ENCODE peak calls at places on chromosomes 7 and 10, in nine cellular contexts. One of them, this sample, is unnamed.

GRCh38 chr7:137801003-137801402 is 45.8 kb downstream of the DGKI start:
- DNase-seq in activated gamma-delta T cell treated with Interleukin-2 at 50 U/mL for 16 hours: no peak
- DNase-seq in DND-41: no peak
- DNase-seq in LoVo: no peak
- DNase-seq in NCI-H1417: no peak
- DNase-seq in WERI-Rb-1: no peak
- DNase-seq in activated CD8-positive, alpha-beta memory T cell treated with anti-CD3 and anti-CD28 coated beads, Interleukin-2, amount 50 U/mL, for 48 hours: no peak
- DNase-seq in HCEC 1CT: peak
- DNase-seq in activated CD4-positive, alpha-beta memory T cell treated with anti-CD3 and anti-CD28 coated beads, Interleukin-2, amount 10 ng/mL, durations not matched to agents 7 days and 5 days: no peak
- DNase-seq in this sample: no peak

GRCh38 chr10:11344550-11344949 is 266.9 kb downstream of the USP6NL start:
- DNase-seq in LoVo: no peak
- DNase-seq in NCI-H1417: no peak
- DNase-seq in WERI-Rb-1: no peak
- DNase-seq in DND-41: no peak
- DNase-seq in activated gamma-delta T cell treated with Interleukin-2 at 50 U/mL for 16 hours: no peak
- DNase-seq in activated CD8-positive, alpha-beta memory T cell treated with anti-CD3 and anti-CD28 coated beads, Interleukin-2, amount 50 U/mL, for 48 hours: peak
- DNase-seq in HCEC 1CT: no peak
- DNase-seq in activated CD4-positive, alpha-beta memory T cell treated with anti-CD3 and anti-CD28 coated beads, Interleukin-2, amount 10 ng/mL, durations not matched to agents 7 days and 5 days: peak
- DNase-seq in this sample: no peak

GRCh38 chr10:72812798-72813430 is 80.6 kb upstream of the OIT3 start:
- DNase-seq in WERI-Rb-1: no peak
- DNase-seq in LoVo: no peak
- DNase-seq in NCI-H1417: no peak
- DNase-seq in activated CD4-positive, alpha-beta memory T cell treated with anti-CD3 and anti-CD28 coated beads, Interleukin-2, amount 10 ng/mL, durations not matched to agents 7 days and 5 days: no peak
- DNase-seq in activated gamma-delta T cell treated with Interleukin-2 at 50 U/mL for 16 hours: no peak
- DNase-seq in activated CD8-positive, alpha-beta memory T cell treated with anti-CD3 and anti-CD28 coated beads, Interleukin-2, amount 50 U/mL, for 48 hours: no peak
- DNase-seq in DND-41: no peak
- DNase-seq in HCEC 1CT: peak
- DNase-seq in this sample: no peak

GRCh38 chr7:30225863-30226361 is 58.5 kb upstream of the ZNRF2 start:
- DNase-seq in NCI-H1417: peak
- DNase-seq in LoVo: peak
- DNase-seq in WERI-Rb-1: no peak
- DNase-seq in HCEC 1CT: peak
- DNase-seq in activated gamma-delta T cell treated with Interleukin-2 at 50 U/mL for 16 hours: no peak
- DNase-seq in activated CD4-positive, alpha-beta memory T cell treated with anti-CD3 and anti-CD28 coated beads, Interleukin-2, amount 10 ng/mL, durations not matched to agents 7 days and 5 days: no peak
- DNase-seq in activated CD8-positive, alpha-beta memory T cell treated with anti-CD3 and anti-CD28 coated beads, Interleukin-2, amount 50 U/mL, for 48 hours: no peak
- DNase-seq in DND-41: no peak
- DNase-seq in this sample: no peak

GRCh38 chr10:78171633-78172032 is 138.0 kb downstream of the RPS24 start:
- DNase-seq in LoVo: no peak
- DNase-seq in activated CD8-positive, alpha-beta memory T cell treated with anti-CD3 and anti-CD28 coated beads, Interleukin-2, amount 50 U/mL, for 48 hours: no peak
- DNase-seq in NCI-H1417: no peak
- DNase-seq in DND-41: no peak
- DNase-seq in WERI-Rb-1: no peak
- DNase-seq in activated CD4-positive, alpha-beta memory T cell treated with anti-CD3 and anti-CD28 coated beads, Interleukin-2, amount 10 ng/mL, durations not matched to agents 7 days and 5 days: no peak
- DNase-seq in activated gamma-delta T cell treated with Interleukin-2 at 50 U/mL for 16 hours: no peak
- DNase-seq in HCEC 1CT: no peak
- DNase-seq in this sample: no peak

GRCh38 chr10:20887706-20888535 is 9.2 kb downstream of the NEBL start:
- DNase-seq in WERI-Rb-1: no peak
- DNase-seq in activated gamma-delta T cell treated with Interleukin-2 at 50 U/mL for 16 hours: no peak
- DNase-seq in activated CD4-positive, alpha-beta memory T cell treated with anti-CD3 and anti-CD28 coated beads, Interleukin-2, amount 10 ng/mL, durations not matched to agents 7 days and 5 days: no peak
- DNase-seq in HCEC 1CT: no peak
- DNase-seq in DND-41: no peak
- DNase-seq in activated CD8-positive, alpha-beta memory T cell treated with anti-CD3 and anti-CD28 coated beads, Interleukin-2, amount 50 U/mL, for 48 hours: no peak
- DNase-seq in LoVo: no peak
- DNase-seq in NCI-H1417: no peak
- DNase-seq in this sample: peak

GRCh38 chr7:105389090-105389650 is 449 bp upstream of the SRPK2 start:
- DNase-seq in activated CD4-positive, alpha-beta memory T cell treated with anti-CD3 and anti-CD28 coated beads, Interleukin-2, amount 10 ng/mL, durations not matched to agents 7 days and 5 days: peak
- DNase-seq in activated CD8-positive, alpha-beta memory T cell treated with anti-CD3 and anti-CD28 coated beads, Interleukin-2, amount 50 U/mL, for 48 hours: peak
- DNase-seq in HCEC 1CT: peak
- DNase-seq in NCI-H1417: peak
- DNase-seq in activated gamma-delta T cell treated with Interleukin-2 at 50 U/mL for 16 hours: peak
- DNase-seq in DND-41: peak
- DNase-seq in LoVo: peak
- DNase-seq in WERI-Rb-1: peak
- DNase-seq in this sample: peak

GRCh38 chr10:76036410-76036940 is 605.1 kb downstream of the LRMDA start:
- DNase-seq in activated CD4-positive, alpha-beta memory T cell treated with anti-CD3 and anti-CD28 coated beads, Interleukin-2, amount 10 ng/mL, durations not matched to agents 7 days and 5 days: peak
- DNase-seq in DND-41: peak
- DNase-seq in WERI-Rb-1: peak
- DNase-seq in HCEC 1CT: peak
- DNase-seq in activated gamma-delta T cell treated with Interleukin-2 at 50 U/mL for 16 hours: peak
- DNase-seq in LoVo: peak
- DNase-seq in activated CD8-positive, alpha-beta memory T cell treated with anti-CD3 and anti-CD28 coated beads, Interleukin-2, amount 50 U/mL, for 48 hours: peak
- DNase-seq in NCI-H1417: peak
- DNase-seq in this sample: peak

GRCh38 chr10:15879058-15879457 is 18.8 kb upstream of the MINDY3 start:
- DNase-seq in activated CD8-positive, alpha-beta memory T cell treated with anti-CD3 and anti-CD28 coated beads, Interleukin-2, amount 50 U/mL, for 48 hours: no peak
- DNase-seq in HCEC 1CT: peak
- DNase-seq in DND-41: no peak
- DNase-seq in activated CD4-positive, alpha-beta memory T cell treated with anti-CD3 and anti-CD28 coated beads, Interleukin-2, amount 10 ng/mL, durations not matched to agents 7 days and 5 days: no peak
- DNase-seq in WERI-Rb-1: no peak
- DNase-seq in LoVo: peak
- DNase-seq in NCI-H1417: peak
- DNase-seq in activated gamma-delta T cell treated with Interleukin-2 at 50 U/mL for 16 hours: no peak
- DNase-seq in this sample: peak

GRCh38 chr7:17626215-17626614 is 314.1 kb downstream of the SNX13 start:
- DNase-seq in activated gamma-delta T cell treated with Interleukin-2 at 50 U/mL for 16 hours: no peak
- DNase-seq in activated CD8-positive, alpha-beta memory T cell treated with anti-CD3 and anti-CD28 coated beads, Interleukin-2, amount 50 U/mL, for 48 hours: no peak
- DNase-seq in activated CD4-positive, alpha-beta memory T cell treated with anti-CD3 and anti-CD28 coated beads, Interleukin-2, amount 10 ng/mL, durations not matched to agents 7 days and 5 days: no peak
- DNase-seq in WERI-Rb-1: no peak
- DNase-seq in NCI-H1417: no peak
- DNase-seq in DND-41: no peak
- DNase-seq in LoVo: no peak
- DNase-seq in HCEC 1CT: no peak
- DNase-seq in this sample: peak

GRCh38 chr10:17340144-17340829 is 112.2 kb downstream of the VIM start:
- DNase-seq in activated gamma-delta T cell treated with Interleukin-2 at 50 U/mL for 16 hours: no peak
- DNase-seq in activated CD4-positive, alpha-beta memory T cell treated with anti-CD3 and anti-CD28 coated beads, Interleukin-2, amount 10 ng/mL, durations not matched to agents 7 days and 5 days: no peak
- DNase-seq in DND-41: no peak
- DNase-seq in WERI-Rb-1: no peak
- DNase-seq in LoVo: no peak
- DNase-seq in HCEC 1CT: no peak
- DNase-seq in NCI-H1417: no peak
- DNase-seq in activated CD8-positive, alpha-beta memory T cell treated with anti-CD3 and anti-CD28 coated beads, Interleukin-2, amount 50 U/mL, for 48 hours: no peak
- DNase-seq in this sample: no peak

GRCh38 chr10:33352154-33352553 is 17.7 kb upstream of the NRP1 start:
- DNase-seq in NCI-H1417: no peak
- DNase-seq in activated CD4-positive, alpha-beta memory T cell treated with anti-CD3 and anti-CD28 coated beads, Interleukin-2, amount 10 ng/mL, durations not matched to agents 7 days and 5 days: no peak
- DNase-seq in HCEC 1CT: peak
- DNase-seq in WERI-Rb-1: no peak
- DNase-seq in activated CD8-positive, alpha-beta memory T cell treated with anti-CD3 and anti-CD28 coated beads, Interleukin-2, amount 50 U/mL, for 48 hours: no peak
- DNase-seq in DND-41: no peak
- DNase-seq in activated gamma-delta T cell treated with Interleukin-2 at 50 U/mL for 16 hours: no peak
- DNase-seq in LoVo: no peak
- DNase-seq in this sample: no peak

GRCh38 chr10:63711866-63712716 is 190.9 kb downstream of the REEP3 start:
- DNase-seq in DND-41: peak
- DNase-seq in activated gamma-delta T cell treated with Interleukin-2 at 50 U/mL for 16 hours: no peak
- DNase-seq in WERI-Rb-1: peak
- DNase-seq in NCI-H1417: peak
- DNase-seq in HCEC 1CT: peak
- DNase-seq in LoVo: peak
- DNase-seq in activated CD8-positive, alpha-beta memory T cell treated with anti-CD3 and anti-CD28 coated beads, Interleukin-2, amount 50 U/mL, for 48 hours: no peak
- DNase-seq in activated CD4-positive, alpha-beta memory T cell treated with anti-CD3 and anti-CD28 coated beads, Interleukin-2, amount 10 ng/mL, durations not matched to agents 7 days and 5 days: no peak
- DNase-seq in this sample: peak